ENCODE peak calls at places on chromosomes 6 and 20, in five cellular contexts. K is astrocyte, J is GM13977, G is nephron progenitor cell, N is pancreas. Y is an unnamed sample.

GRCh38 chr20:19427480-19427879 is 215.0 kb downstream of the SLC24A3 start:
- DNase-seq in J (no peak), G (no peak), N (no peak), K (no peak), Y (no peak)

GRCh38 chr20:40941023-40941655 is 87.5 kb upstream of the TOP1 start:
- DNase-seq in G (no peak), K (no peak), N (no peak), J (no peak), Y (no peak)

GRCh38 chr20:2816030-2816582 is at the start of gene TMEM239:
- DNase-seq in N (no peak), K (no peak), G (no peak), J (no peak), Y (no peak)

GRCh38 chr20:50856475-50857041 is 61.7 kb downstream of the BCAS4 start:
- DNase-seq in K (no peak), N (no peak), J (no peak), G (no peak), Y (no peak)

GRCh38 chr6:15441215-15441868 is 195.5 kb downstream of the JARID2 start:
- DNase-seq in G (peak), K (peak), J (peak), N (peak), Y (peak)

GRCh38 chr6:121647905-121648304 is 212.5 kb downstream of the GJA1 start:
- DNase-seq in J (no peak), K (peak), N (no peak), G (no peak), Y (no peak)

GRCh38 chr6:12957321-12958051 is 240.9 kb downstream of the PHACTR1 start:
- DNase-seq in K (peak), J (no peak), G (peak), N (peak), Y (peak)

GRCh38 chr20:56955673-56956072 is 310.8 kb downstream of the BMP7 start:
- DNase-seq in K (no peak), N (no peak), J (no peak), G (no peak), Y (no peak)

GRCh38 chr20:19695081-19695480 is 63.0 kb upstream of the RIN2 start:
- DNase-seq in J (no peak), G (no peak), N (no peak), K (no peak), Y (no peak)

GRCh38 chr6:125846292-125847024 is 55.7 kb downstream of the NCOA7 start:
- DNase-seq in J (no peak), G (no peak), K (no peak), N (no peak), Y (no peak)

GRCh38 chr20:45309075-45309474 is 976 bp upstream of the MATN4 start:
- DNase-seq in G (no peak), J (no peak), K (no peak), N (peak), Y (no peak)

GRCh38 chr6:123655520-123656306 is 19.0 kb upstream of the TRDN start:
- DNase-seq in K (peak), J (no peak), G (no peak), N (no peak), Y (no peak)

GRCh38 chr6:140101367-140101766 is 726.9 kb upstream of the CITED2 start:
- DNase-seq in J (no peak), K (peak), N (no peak), G (no peak), Y (no peak)

GRCh38 chr6:221531-222349 is 70.5 kb upstream of the DUSP22 start:
- DNase-seq in K (peak), G (no peak), N (no peak), J (no peak), Y (no peak)

GRCh38 chr6:82331031-82331773 is 32.4 kb upstream of the TPBG start:
- DNase-seq in N (no peak), K (peak), G (no peak), J (no peak), Y (no peak)

GRCh38 chr20:3545401-3545925 is 74.6 kb downstream of the ATRN start:
- DNase-seq in N (no peak), J (no peak), G (no peak), K (no peak), Y (no peak)

GRCh38 chr6:2967936-2968335 is 3.4 kb downstream of the SERPINB6 start:
- DNase-seq in K (no peak), G (no peak), J (no peak), N (no peak), Y (no peak)

GRCh38 chr6:14286144-14286543 is 168.6 kb downstream of the CD83 start:
- DNase-seq in K (peak), G (no peak), J (peak), N (no peak), Y (no peak)

GRCh38 chr6:1562171-1562955 is 47.4 kb upstream of the FOXC1 start:
- DNase-seq in G (no peak), J (no peak), N (no peak), K (no peak), Y (no peak)

GRCh38 chr6:122649701-122650100 is 39.5 kb downstream of the PKIB start:
- DNase-seq in J (no peak), G (no peak), N (no peak), K (peak), Y (no peak)

GRCh38 chr20:40489886-40490285 is 199.2 kb downstream of the MAFB start:
- DNase-seq in J (no peak), G (no peak), K (peak), N (no peak), Y (no peak)

GRCh38 chr20:14470231-14470894 is 133.0 kb upstream of the FLRT3 start:
- DNase-seq in J (no peak), N (peak), K (no peak), G (no peak), Y (no peak)

GRCh38 chr6:128280960-128281359 is 239.4 kb downstream of the PTPRK start:
- DNase-seq in N (no peak), J (no peak), G (peak), K (no peak), Y (no peak)

GRCh38 chr6:593139-593906 is 63.6 kb downstream of the HUS1B start:
- DNase-seq in K (peak), G (peak), N (peak), J (peak), Y (peak)

GRCh38 chr6:40532349-40533028 is 54.7 kb downstream of the LRFN2 start:
- DNase-seq in N (no peak), G (no peak), J (no peak), K (no peak), Y (no peak)

GRCh38 chr6:21393426-21394165 is 200.0 kb upstream of the SOX4 start:
- DNase-seq in N (no peak), G (no peak), J (no peak), K (no peak), Y (no peak)

GRCh38 chr6:156774872-156775405 is 2.2 kb upstream of the ARID1B start:
- DNase-seq in K (no peak), J (no peak), N (no peak), G (no peak), Y (no peak)

DNA sequence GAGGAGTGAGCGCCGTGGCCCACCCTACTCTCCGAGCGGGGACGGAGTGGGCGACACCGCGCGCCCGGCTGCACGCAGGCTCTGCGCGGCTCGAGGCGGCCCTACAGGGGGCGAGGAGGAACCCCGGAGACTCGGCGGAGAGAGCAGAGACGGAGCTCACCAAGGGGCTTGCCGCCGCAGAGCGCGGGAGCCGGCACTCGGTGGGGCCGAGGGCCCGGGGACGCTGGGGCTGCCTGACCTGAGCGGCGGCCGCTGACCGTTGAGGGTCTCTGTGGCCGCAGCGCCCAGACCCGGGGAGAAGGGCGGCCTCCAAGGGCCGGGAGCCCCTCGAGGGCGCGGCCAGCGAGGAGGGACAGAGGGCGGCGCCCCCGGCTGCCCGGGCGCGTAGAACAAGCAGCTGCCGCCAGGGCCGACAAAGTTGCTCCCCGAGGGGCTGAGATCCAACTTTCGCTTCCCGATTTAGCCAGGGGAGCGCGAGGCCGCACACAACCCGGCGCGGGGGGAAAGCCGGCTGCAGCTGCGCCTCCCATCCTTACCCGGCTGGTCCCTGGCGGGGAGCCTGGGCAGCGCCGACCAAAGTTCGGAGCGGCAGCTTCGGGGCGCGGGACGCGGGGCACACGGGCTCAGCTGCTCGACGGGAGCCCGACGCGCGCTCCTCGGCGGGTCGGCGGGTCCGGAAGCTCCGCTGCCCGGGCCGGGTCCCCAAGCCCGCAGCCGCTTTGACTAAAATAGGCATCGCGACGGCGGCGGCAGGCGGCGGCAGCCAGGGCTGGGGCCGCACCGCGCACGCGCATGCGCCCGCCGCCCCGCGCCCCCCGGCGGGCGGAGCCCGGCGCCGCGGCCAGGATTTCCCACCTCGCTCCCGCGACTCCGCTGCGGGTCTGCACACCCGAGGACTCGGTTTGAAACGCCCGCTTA is 43.1 kb downstream of the POPDC3 start:
- DNase-seq in K (peak), N (peak), J (peak), G (peak), Y (peak)
- TF ChIP-seq CTCF in K (no peak), N (no peak), J (no peak), G (peak), Y (no peak)

GRCh38 chr6:117976030-117976651 is 69.1 kb downstream of the SLC35F1 start:
- DNase-seq in N (peak), G (peak), J (peak), K (peak), Y (peak)
- TF ChIP-seq CTCF in N (peak), G (peak), J (peak), K (peak), Y (peak)

GRCh38 chr6:73121421-73121993 is 103.8 kb downstream of the KHDC1L start:
- DNase-seq in N (no peak), K (peak), G (no peak), J (no peak), Y (no peak)
- TF ChIP-seq CTCF in N (no peak), K (no peak), G (no peak), J (no peak), Y (no peak)

GRCh38 chr6:135617222-135617621 is 119.7 kb upstream of the AHI1 start:
- DNase-seq in N (no peak), J (no peak), G (no peak), K (no peak), Y (no peak)
- TF ChIP-seq CTCF in N (no peak), J (no peak), G (no peak), K (no peak), Y (no peak)

GRCh38 chr6:113488812-113489685 is 368.1 kb upstream of the MARCKS start:
- DNase-seq in G (no peak), J (no peak), K (no peak), N (no peak), Y (no peak)
- TF ChIP-seq CTCF in G (no peak), J (peak), K (no peak), N (no peak), Y (no peak)

GRCh38 chr6:30711758-30712380 is 5.2 kb downstream of the MDC1 start:
- DNase-seq in G (no peak), K (no peak), J (no peak), N (no peak), Y (no peak)
- TF ChIP-seq CTCF in G (no peak), K (no peak), J (no peak), N (no peak), Y (no peak)

GRCh38 chr6:142845624-142846458 is 99.1 kb downstream of the HIVEP2 start:
- DNase-seq in K (peak), G (peak), J (no peak), N (peak), Y (peak)
- TF ChIP-seq CTCF in K (no peak), G (no peak), J (no peak), N (no peak), Y (no peak)

Y was measured in endothelial cell.